ENCODE peak calls at places on chromosomes 12 and 14, in five cellular contexts. One of them, this sample, is unnamed.

GRCh38 chr14:74574706-74575105 is 37.3 kb downstream of the LTBP2 start:
- DNase-seq in GM23248: peak; percentile 23
- DNase-seq in fibroblast of lung: no peak
- DNase-seq in spleen: peak; percentile 62
- DNase-seq in SJCRH30: no peak
- DNase-seq in this sample: no peak

GRCh38 chr12:83040339-83040738 is 353.6 kb downstream of the TMTC2 start:
- DNase-seq in GM23248: no peak
- DNase-seq in fibroblast of lung: no peak
- DNase-seq in spleen: no peak
- DNase-seq in SJCRH30: no peak
- DNase-seq in this sample: no peak

GRCh38 chr14:22088614-22089359 is 415.2 kb upstream of the OR4E1 start:
- DNase-seq in GM23248: no peak
- DNase-seq in fibroblast of lung: peak; percentile 51
- DNase-seq in spleen: no peak
- DNase-seq in SJCRH30: no peak
- DNase-seq in this sample: no peak

GRCh38 chr12:106582661-106583577 is at the start of gene RFX4:
- DNase-seq in GM23248: no peak
- DNase-seq in fibroblast of lung: no peak
- DNase-seq in spleen: no peak
- DNase-seq in SJCRH30: no peak
- DNase-seq in this sample: no peak

GRCh38 chr14:72715910-72716268 is 178.0 kb downstream of the DPF3 start:
- DNase-seq in GM23248: no peak
- DNase-seq in fibroblast of lung: peak; percentile 27
- DNase-seq in spleen: no peak
- DNase-seq in SJCRH30: no peak
- DNase-seq in this sample: no peak

GRCh38 chr12:52180971-52181628 is 10.7 kb downstream of the KRT80 start:
- DNase-seq in GM23248: no peak
- DNase-seq in fibroblast of lung: no peak
- DNase-seq in spleen: no peak
- DNase-seq in SJCRH30: no peak
- DNase-seq in this sample: no peak

GRCh38 chr12:29240441-29240840 is 91.4 kb downstream of the FAR2 start:
- DNase-seq in GM23248: no peak
- DNase-seq in fibroblast of lung: no peak
- DNase-seq in spleen: no peak
- DNase-seq in SJCRH30: no peak
- DNase-seq in this sample: no peak

GRCh38 chr14:96081767-96082400 is 42.7 kb downstream of the C14orf132 start:
- DNase-seq in GM23248: no peak
- DNase-seq in fibroblast of lung: no peak
- DNase-seq in spleen: peak; percentile 22
- DNase-seq in SJCRH30: no peak
- DNase-seq in this sample: no peak

GRCh38 chr12:75655233-75655879 is 143.9 kb upstream of the KRR1 start:
- DNase-seq in GM23248: no peak
- DNase-seq in fibroblast of lung: no peak
- DNase-seq in spleen: no peak
- DNase-seq in SJCRH30: no peak
- DNase-seq in this sample: no peak

GRCh38 chr14:104883681-104884361 is 18.8 kb downstream of the CEP170B start:
- DNase-seq in GM23248: no peak
- DNase-seq in fibroblast of lung: no peak
- DNase-seq in spleen: peak; percentile 65
- DNase-seq in SJCRH30: no peak
- DNase-seq in this sample: no peak

GRCh38 chr14:99679543-99679942 is 4.6 kb upstream of the CYP46A1 start:
- DNase-seq in GM23248: no peak
- DNase-seq in fibroblast of lung: no peak
- DNase-seq in spleen: no peak
- DNase-seq in SJCRH30: no peak
- DNase-seq in this sample: no peak

GRCh38 chr12:1122803-1123202 is 131.8 kb downstream of the ERC1 start:
- DNase-seq in GM23248: no peak
- DNase-seq in fibroblast of lung: no peak
- DNase-seq in spleen: no peak
- DNase-seq in SJCRH30: no peak
- DNase-seq in this sample: peak; percentile 42

GRCh38 chr14:59278111-59278510 is 89.6 kb downstream of the DAAM1 start:
- DNase-seq in GM23248: peak; percentile 95
- DNase-seq in fibroblast of lung: peak; percentile 89
- DNase-seq in spleen: no peak
- DNase-seq in SJCRH30: peak; percentile 67
- DNase-seq in this sample: no peak

GRCh38 chr12:29133680-29134079 is 15.4 kb upstream of the FAR2 start:
- DNase-seq in GM23248: no peak
- DNase-seq in fibroblast of lung: no peak
- DNase-seq in spleen: no peak
- DNase-seq in SJCRH30: no peak
- DNase-seq in this sample: no peak

GRCh38 chr14:33375781-33376180 is 437.1 kb downstream of the NPAS3 start:
- DNase-seq in GM23248: no peak
- DNase-seq in fibroblast of lung: no peak
- DNase-seq in spleen: no peak
- DNase-seq in SJCRH30: peak; percentile 12
- DNase-seq in this sample: no peak

GRCh38 chr12:5612556-5613421 is 180.9 kb downstream of the NTF3 start:
- DNase-seq in GM23248: no peak
- DNase-seq in fibroblast of lung: no peak
- DNase-seq in spleen: no peak
- DNase-seq in SJCRH30: no peak
- DNase-seq in this sample: no peak

GRCh38 chr12:56864318-56864717 is 69.9 kb downstream of the SDR9C7 start:
- DNase-seq in GM23248: no peak
- DNase-seq in fibroblast of lung: no peak
- DNase-seq in spleen: no peak
- DNase-seq in SJCRH30: no peak
- DNase-seq in this sample: no peak
- H3K9me3 ChIP-seq in GM23248: no peaks in the 10 kb centered on the region
- H3K9me3 ChIP-seq in fibroblast of lung: no peaks in the 10 kb centered on the region
- H3K9me3 ChIP-seq in spleen: peaks cover 75% of the 10 kb centered on the region
- H3K9me3 ChIP-seq in SJCRH30: peaks cover 4% of the 10 kb centered on the region
- H3K9me3 ChIP-seq in this sample: no peaks in the 10 kb centered on the region

GRCh38 chr12:133058203-133059125 is 21.2 kb downstream of the ZNF84 start:
- DNase-seq in GM23248: peak; percentile 5
- DNase-seq in fibroblast of lung: peak; percentile 15
- DNase-seq in spleen: no peak
- DNase-seq in SJCRH30: peak; percentile 31
- DNase-seq in this sample: no peak

GRCh38 chr12:133061954-133062353 is 18.8 kb upstream of the ZNF140 start:
- DNase-seq in GM23248: no peak
- DNase-seq in fibroblast of lung: no peak
- DNase-seq in spleen: no peak
- DNase-seq in SJCRH30: no peak
- DNase-seq in this sample: no peak

DNA sequence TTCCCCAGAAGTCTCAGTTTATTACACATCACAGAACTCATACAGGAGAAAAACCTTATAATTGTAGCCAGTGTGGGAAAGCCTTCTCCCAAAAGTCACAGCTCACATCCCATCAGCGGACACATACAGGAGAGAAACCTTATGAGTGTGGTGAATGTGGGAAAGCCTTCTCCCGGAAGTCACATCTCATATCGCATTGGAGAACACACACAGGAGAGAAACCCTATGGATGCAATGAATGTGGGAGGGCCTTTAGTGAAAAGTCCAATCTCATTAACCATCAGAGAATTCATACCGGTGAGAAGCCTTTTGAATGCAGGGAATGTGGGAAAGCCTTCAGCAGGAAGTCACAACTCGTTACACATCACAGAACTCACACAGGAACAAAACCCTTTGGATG is 20.1 kb downstream of the ZNF84 start:
- DNase-seq in GM23248: peak; percentile 4
- DNase-seq in fibroblast of lung: peak; percentile 25
- DNase-seq in spleen: no peak
- DNase-seq in SJCRH30: peak; percentile 9
- DNase-seq in this sample: no peak
- H3K9me3 ChIP-seq in GM23248: peaks cover 61% of the 10 kb centered on the region
- H3K9me3 ChIP-seq in fibroblast of lung: peaks cover 16% of the 10 kb centered on the region
- H3K9me3 ChIP-seq in spleen: peaks cover 100% of the 10 kb centered on the region
- H3K9me3 ChIP-seq in SJCRH30: peaks cover 61% of the 10 kb centered on the region
- H3K9me3 ChIP-seq in this sample: peaks cover 77% of the 10 kb centered on the region

GRCh38 chr12:61291647-61292046 is 968.6 kb upstream of the USP15 start:
- DNase-seq in GM23248: no peak
- DNase-seq in fibroblast of lung: peak; percentile 4
- DNase-seq in spleen: no peak
- DNase-seq in SJCRH30: no peak
- DNase-seq in this sample: no peak

GRCh38 chr12:61290473-61290872 is 969.7 kb upstream of the USP15 start:
- DNase-seq in GM23248: no peak
- DNase-seq in fibroblast of lung: no peak
- DNase-seq in spleen: no peak
- DNase-seq in SJCRH30: no peak
- DNase-seq in this sample: no peak
- H3K9me3 ChIP-seq in GM23248: no peaks in the 10 kb centered on the region
- H3K9me3 ChIP-seq in fibroblast of lung: no peaks in the 10 kb centered on the region
- H3K9me3 ChIP-seq in spleen: peaks cover 64% of the 10 kb centered on the region
- H3K9me3 ChIP-seq in SJCRH30: no peaks in the 10 kb centered on the region
- H3K9me3 ChIP-seq in this sample: no peaks in the 10 kb centered on the region

GRCh38 chr14:105902131-105902898 is 375.9 kb downstream of the TMEM121 start:
- DNase-seq in GM23248: no peak
- DNase-seq in fibroblast of lung: no peak
- DNase-seq in spleen: no peak
- DNase-seq in SJCRH30: no peak
- DNase-seq in this sample: no peak

GRCh38 chr14:105900398-105901160 is 374.2 kb downstream of the TMEM121 start:
- DNase-seq in GM23248: no peak
- DNase-seq in fibroblast of lung: no peak
- DNase-seq in spleen: no peak
- DNase-seq in SJCRH30: no peak
- DNase-seq in this sample: no peak

GRCh38 chr14:105899071-105899641 is 372.8 kb downstream of the TMEM121 start:
- DNase-seq in GM23248: no peak
- DNase-seq in fibroblast of lung: no peak
- DNase-seq in spleen: peak; percentile 71
- DNase-seq in SJCRH30: no peak
- DNase-seq in this sample: no peak

GRCh38 chr14:105899657-105900397 is 373.4 kb downstream of the TMEM121 start:
- DNase-seq in GM23248: no peak
- DNase-seq in fibroblast of lung: no peak
- DNase-seq in spleen: peak; percentile 57
- DNase-seq in SJCRH30: no peak
- DNase-seq in this sample: no peak

DNA sequence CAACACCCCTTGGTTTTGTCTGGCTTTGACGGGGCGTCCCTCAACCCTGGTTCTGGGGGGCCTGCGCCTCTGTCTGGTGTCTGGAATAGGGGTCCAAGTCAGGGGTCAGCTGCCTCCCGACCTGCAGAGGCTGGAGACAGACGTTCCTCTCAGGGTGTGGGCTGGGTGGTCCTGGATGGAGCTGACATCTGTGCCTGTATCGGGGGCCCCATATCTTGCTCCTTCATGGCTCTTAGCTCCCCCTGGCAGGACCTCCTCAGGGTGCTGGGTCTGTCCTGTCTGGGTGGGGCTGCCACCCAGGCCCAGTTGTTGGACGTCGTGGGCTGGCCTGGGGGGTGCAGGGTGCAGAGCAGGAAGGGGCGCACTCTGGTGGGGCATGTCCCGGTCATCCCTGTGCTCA is 374.8 kb downstream of the TMEM121 start:
- DNase-seq in GM23248: no peak
- DNase-seq in fibroblast of lung: no peak
- DNase-seq in spleen: no peak
- DNase-seq in SJCRH30: no peak
- DNase-seq in this sample: no peak
- H3K9me3 ChIP-seq in GM23248: no peaks in the 10 kb centered on the region
- H3K9me3 ChIP-seq in fibroblast of lung: no peaks in the 10 kb centered on the region
- H3K9me3 ChIP-seq in spleen: no peaks in the 10 kb centered on the region
- H3K9me3 ChIP-seq in SJCRH30: no peaks in the 10 kb centered on the region
- H3K9me3 ChIP-seq in this sample: no peaks in the 10 kb centered on the region

GRCh38 chr12:111443086-111443485 is 37.4 kb downstream of the SH2B3 start:
- DNase-seq in GM23248: no peak
- DNase-seq in fibroblast of lung: no peak
- DNase-seq in spleen: no peak
- DNase-seq in SJCRH30: no peak
- DNase-seq in this sample: no peak

GRCh38 chr12:111444314-111444705 is 38.6 kb downstream of the SH2B3 start:
- DNase-seq in GM23248: no peak
- DNase-seq in fibroblast of lung: no peak
- DNase-seq in spleen: no peak
- DNase-seq in SJCRH30: peak; percentile 79
- DNase-seq in this sample: no peak

GRCh38 chr12:111441107-111441928 is 35.6 kb downstream of the SH2B3 start:
- DNase-seq in GM23248: no peak
- DNase-seq in fibroblast of lung: no peak
- DNase-seq in spleen: peak; percentile 44
- DNase-seq in SJCRH30: no peak
- DNase-seq in this sample: no peak

GRCh38 chr12:111443586-111443985 is 37.9 kb downstream of the SH2B3 start:
- DNase-seq in GM23248: peak; percentile 92
- DNase-seq in fibroblast of lung: no peak
- DNase-seq in spleen: no peak
- DNase-seq in SJCRH30: no peak
- DNase-seq in this sample: no peak

DNA sequence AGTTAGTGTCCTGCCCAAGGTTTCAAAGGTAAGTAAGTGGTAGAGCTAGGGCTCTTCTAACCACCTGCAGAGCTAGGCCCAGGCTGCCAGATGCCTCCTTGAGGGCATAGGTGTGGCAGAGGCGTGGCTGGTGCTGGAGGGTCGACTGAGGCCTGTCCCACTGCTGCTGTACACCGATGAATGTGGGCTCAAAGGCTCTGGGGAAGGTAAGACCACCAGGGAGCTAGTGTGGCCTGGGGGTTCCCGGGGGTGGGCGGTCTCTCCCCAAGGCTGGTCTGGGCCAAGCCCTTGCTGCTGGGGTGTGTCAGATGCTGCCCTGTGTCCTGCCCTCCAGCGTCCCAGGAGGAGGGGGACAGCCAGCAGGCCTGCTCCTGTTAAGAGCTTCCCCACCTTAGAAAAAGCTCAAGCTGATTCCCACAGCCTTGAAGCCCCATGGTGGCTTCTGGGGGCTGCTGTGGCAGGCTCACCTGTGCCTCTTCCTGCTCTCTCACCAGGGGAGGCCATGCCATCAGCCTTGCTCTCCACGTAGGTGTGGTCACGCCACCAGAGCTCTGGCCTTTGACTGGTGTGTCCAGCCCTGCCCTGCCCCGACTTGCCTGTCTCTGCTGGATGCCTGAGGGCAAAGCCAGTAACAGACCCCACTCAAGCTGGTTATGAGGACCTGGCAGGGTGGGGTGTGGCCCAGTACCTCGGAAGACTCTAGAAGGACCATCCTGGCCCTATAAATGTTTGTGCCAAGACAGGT is 36.8 kb downstream of the SH2B3 start:
- DNase-seq in GM23248: no peak
- DNase-seq in fibroblast of lung: no peak
- DNase-seq in spleen: peak; percentile 74
- DNase-seq in SJCRH30: no peak
- DNase-seq in this sample: no peak
- H3K9me3 ChIP-seq in GM23248: no peaks in the 10 kb centered on the region
- H3K9me3 ChIP-seq in fibroblast of lung: no peaks in the 10 kb centered on the region
- H3K9me3 ChIP-seq in spleen: no peaks in the 10 kb centered on the region
- H3K9me3 ChIP-seq in SJCRH30: no peaks in the 10 kb centered on the region
- H3K9me3 ChIP-seq in this sample: no peaks in the 10 kb centered on the region

GRCh38 chr12:68627673-68628319 is 17.1 kb downstream of the RAP1B start:
- DNase-seq in GM23248: no peak
- DNase-seq in fibroblast of lung: no peak
- DNase-seq in spleen: no peak
- DNase-seq in SJCRH30: no peak
- DNase-seq in this sample: no peak
- H3K9me3 ChIP-seq in GM23248: no peaks in the 10 kb centered on the region
- H3K9me3 ChIP-seq in fibroblast of lung: no peaks in the 10 kb centered on the region
- H3K9me3 ChIP-seq in spleen: peaks cover 11% of the 10 kb centered on the region
- H3K9me3 ChIP-seq in SJCRH30: peaks cover 6% of the 10 kb centered on the region
- H3K9me3 ChIP-seq in this sample: peaks cover 4% of the 10 kb centered on the region

GRCh38 chr14:106390947-106391346 is 864.6 kb downstream of the TMEM121 start:
- DNase-seq in GM23248: no peak
- DNase-seq in fibroblast of lung: no peak
- DNase-seq in spleen: no peak
- DNase-seq in SJCRH30: no peak
- DNase-seq in this sample: no peak
- H3K9me3 ChIP-seq in GM23248: no peaks in the 10 kb centered on the region
- H3K9me3 ChIP-seq in fibroblast of lung: no peaks in the 10 kb centered on the region
- H3K9me3 ChIP-seq in spleen: no peaks in the 10 kb centered on the region
- H3K9me3 ChIP-seq in SJCRH30: no peaks in the 10 kb centered on the region
- H3K9me3 ChIP-seq in this sample: no peaks in the 10 kb centered on the region

This sample was measured in T-helper 17 cell.